ENCODE peak calls at places on chromosomes 12 and 14, in nine cellular contexts. D is stimulated activated CD4-positive, alpha-beta T cell treated with anti-CD3 and anti-CD28 coated beads, Interleukin-2, amount 100 ng/mL, for 24 hours; J is lower lobe of right lung; H is HTR-8/SVneo; T is H4; K is esophagus squamous epithelium; W is NCI-H1105; X is MCF 10A; A is astrocyte of the cerebellum. M is an unnamed sample.

GRCh38 chr14:56995010-56995409 is 184.7 kb upstream of the OTX2 start:
- DNase-seq in D (no peak), J (no peak), H (no peak), T (peak), K (no peak), W (no peak), X (peak), A (no peak), M (no peak)

GRCh38 chr14:74907744-74908143 is 15.3 kb downstream of the RPS6KL1 start:
- DNase-seq in D (no peak), J (no peak), H (no peak), T (no peak), K (no peak), W (no peak), X (no peak), A (no peak), M (no peak)

GRCh38 chr14:90995785-90996184 is 64.7 kb downstream of the RPS6KA5 start:
- DNase-seq in D (no peak), J (no peak), H (no peak), T (peak), K (no peak), W (no peak), X (no peak), A (no peak), M (no peak)

GRCh38 chr14:104253223-104253822 is 114.9 kb downstream of the KIF26A start:
- DNase-seq in D (peak), J (peak), H (no peak), T (no peak), K (no peak), W (no peak), X (no peak), A (no peak), M (no peak)

GRCh38 chr12:11941601-11942360 is 129.0 kb upstream of the BCL2L14 start:
- DNase-seq in D (no peak), J (no peak), H (no peak), T (peak), K (no peak), W (no peak), X (peak), A (peak), M (no peak)

GRCh38 chr12:113457710-113458109 is 14.0 kb downstream of the LHX5 start:
- DNase-seq in D (no peak), J (no peak), H (no peak), T (no peak), K (no peak), W (no peak), X (no peak), A (no peak), M (no peak)

GRCh38 chr12:90020006-90020405 is 311.4 kb upstream of the ATP2B1 start:
- DNase-seq in D (no peak), J (no peak), H (no peak), T (no peak), K (no peak), W (no peak), X (no peak), A (no peak), M (no peak)

GRCh38 chr14:81441626-81442134 is 41.6 kb upstream of the STON2 start:
- DNase-seq in D (no peak), J (no peak), H (no peak), T (no peak), K (no peak), W (no peak), X (no peak), A (no peak), M (no peak)

GRCh38 chr14:73472182-73473114 is 14.1 kb upstream of the NUMB start:
- DNase-seq in D (no peak), J (no peak), H (peak), T (peak), K (no peak), W (peak), X (peak), A (peak), M (peak)

GRCh38 chr12:53782093-53782703 is 30.4 kb upstream of the CISTR start:
- DNase-seq in D (no peak), J (no peak), H (no peak), T (no peak), K (no peak), W (no peak), X (peak), A (no peak), M (no peak)

GRCh38 chr12:53560386-53560785 is 53.1 kb upstream of the NPFF start:
- DNase-seq in D (no peak), J (no peak), H (no peak), T (no peak), K (no peak), W (no peak), X (peak), A (peak), M (no peak)

GRCh38 chr14:71754422-71755095 is 177.7 kb upstream of the RGS6 start:
- DNase-seq in D (no peak), J (no peak), H (no peak), T (no peak), K (no peak), W (no peak), X (no peak), A (no peak), M (no peak)

GRCh38 chr14:94047581-94047980 is 21.4 kb downstream of the OTUB2 start:
- DNase-seq in D (no peak), J (no peak), H (no peak), T (no peak), K (no peak), W (no peak), X (no peak), A (no peak), M (no peak)

GRCh38 chr12:89709994-89710872 is 1.6 kb upstream of the ATP2B1 start:
- DNase-seq in D (peak), J (peak), H (no peak), T (peak), K (no peak), W (no peak), X (no peak), A (no peak), M (no peak)

GRCh38 chr14:89915114-89915878 is 39.2 kb downstream of the EFCAB11 start:
- DNase-seq in D (peak), J (no peak), H (no peak), T (peak), K (no peak), W (peak), X (peak), A (peak), M (no peak)

GRCh38 chr12:88393017-88393767 is 187.1 kb downstream of the KITLG start:
- DNase-seq in D (no peak), J (no peak), H (peak), T (peak), K (no peak), W (no peak), X (peak), A (no peak), M (no peak)

GRCh38 chr12:12717586-12718381 is 616 bp downstream of the CDKN1B start:
- DNase-seq in D (peak), J (peak), H (no peak), T (no peak), K (no peak), W (no peak), X (peak), A (no peak), M (no peak)

GRCh38 chr14:105894125-105894977 is 368.0 kb downstream of the TMEM121 start:
- DNase-seq in D (no peak), J (peak), H (no peak), T (peak), K (no peak), W (no peak), X (no peak), A (no peak), M (no peak)

GRCh38 chr12:50647479-50647878 is 116.4 kb upstream of the ATF1 start:
- DNase-seq in D (no peak), J (no peak), H (no peak), T (no peak), K (no peak), W (no peak), X (peak), A (no peak), M (no peak)

GRCh38 chr12:95634622-95635621 is 83.6 kb upstream of the USP44 start:
- DNase-seq in D (no peak), J (no peak), H (no peak), T (peak), K (no peak), W (no peak), X (peak), A (peak), M (no peak)

GRCh38 chr12:69623970-69624369 is 13.3 kb upstream of the LRRC10 start:
- DNase-seq in D (no peak), J (peak), H (no peak), T (no peak), K (no peak), W (peak), X (no peak), A (no peak), M (no peak)

GRCh38 chr14:106564058-106564643 is 1037.8 kb downstream of the TMEM121 start:
- DNase-seq in D (peak), J (peak), H (no peak), T (no peak), K (no peak), W (no peak), X (peak), A (no peak), M (no peak)

GRCh38 chr14:31038521-31039166 is 12.5 kb upstream of the STRN3 start:
- DNase-seq in D (no peak), J (no peak), H (no peak), T (no peak), K (no peak), W (no peak), X (no peak), A (no peak), M (no peak)

GRCh38 chr14:64110832-64111231 is 183.3 kb downstream of the ESR2 start:
- DNase-seq in D (no peak), J (no peak), H (no peak), T (no peak), K (no peak), W (no peak), X (peak), A (no peak), M (no peak)

GRCh38 chr14:34981743-34982420 is 910 bp upstream of the SRP54 start:
- DNase-seq in D (peak), J (no peak), H (no peak), T (peak), K (no peak), W (no peak), X (peak), A (peak), M (no peak)

GRCh38 chr12:65602579-65603295 is 221.5 kb upstream of the HMGA2 start:
- DNase-seq in D (peak), J (peak), H (peak), T (peak), K (peak), W (peak), X (peak), A (peak), M (no peak)

GRCh38 chr12:89789862-89790261 is 81.2 kb upstream of the ATP2B1 start:
- DNase-seq in D (no peak), J (no peak), H (no peak), T (no peak), K (no peak), W (no peak), X (no peak), A (no peak), M (no peak)

GRCh38 chr14:91573894-91574837 is 64.1 kb upstream of the PPP4R3A start:
- DNase-seq in D (peak), J (peak), H (peak), T (peak), K (no peak), W (peak), X (peak), A (peak), M (no peak)

GRCh38 chr12:97575792-97576191 is 113.2 kb downstream of the RMST start:
- DNase-seq in D (no peak), J (no peak), H (no peak), T (no peak), K (no peak), W (no peak), X (no peak), A (no peak), M (no peak)

GRCh38 chr14:31080060-31080459 is 53.9 kb upstream of the STRN3 start:
- DNase-seq in D (no peak), J (no peak), H (peak), T (peak), K (no peak), W (no peak), X (peak), A (no peak), M (no peak)

GRCh38 chr14:64221604-64222003 is 72.6 kb downstream of the ESR2 start:
- DNase-seq in D (no peak), J (no peak), H (no peak), T (no peak), K (no peak), W (no peak), X (no peak), A (no peak), M (no peak)

M was measured in cerebellar nuclear complex.